ENCODE peak calls at places on chromosomes 7 and 10, in nine cellular contexts. Y, J, H, U, I, W, P, A and Q are unnamed samples.

GRCh38 chr7:141074162-141074989 is 512 bp downstream of the TMEM178B start:
- DNase-seq in Y (no peak), J (peak; percentile 46), H (no peak), U (peak; percentile 47), I (peak; percentile 21), W (no peak), P (peak; percentile 20), A (peak; percentile 84), Q (no peak)

GRCh38 chr7:38748056-38748610 is 117.0 kb upstream of the AMPH start:
- DNase-seq in Y (no peak), J (no peak), H (no peak), U (no peak), I (no peak), W (no peak), P (peak; percentile 9), A (no peak), Q (no peak)

GRCh38 chr10:133158756-133159610 is 1.0 kb upstream of the KNDC1 start:
- DNase-seq in Y (peak; percentile 47), J (no peak), H (no peak), U (no peak), I (no peak), W (no peak), P (no peak), A (peak; percentile 75), Q (no peak)

GRCh38 chr10:129140861-129141260 is 326.2 kb upstream of the MGMT start:
- DNase-seq in Y (no peak), J (no peak), H (no peak), U (peak; percentile 35), I (no peak), W (no peak), P (peak; percentile 2), A (no peak), Q (no peak)

GRCh38 chr10:32713560-32713959 is 244.5 kb downstream of the ITGB1 start:
- DNase-seq in Y (no peak), J (no peak), H (no peak), U (no peak), I (no peak), W (no peak), P (no peak), A (no peak), Q (no peak)

GRCh38 chr7:127702938-127703337 is 50.9 kb downstream of the SND1 start:
- DNase-seq in Y (no peak), J (no peak), H (no peak), U (no peak), I (no peak), W (no peak), P (no peak), A (no peak), Q (no peak)

GRCh38 chr7:81611040-81611439 is 158.8 kb downstream of the HGF start:
- DNase-seq in Y (no peak), J (no peak), H (no peak), U (no peak), I (peak; percentile 11), W (no peak), P (no peak), A (peak; percentile 77), Q (no peak)

GRCh38 chr10:133347636-133348517 is 704 bp downstream of the PRAP1 start:
- DNase-seq in Y (no peak), J (peak; percentile 80), H (no peak), U (no peak), I (no peak), W (no peak), P (no peak), A (no peak), Q (no peak)

GRCh38 chr10:50874723-50875122 is 10.7 kb downstream of the A1CF start:
- DNase-seq in Y (no peak), J (no peak), H (no peak), U (no peak), I (no peak), W (no peak), P (no peak), A (no peak), Q (no peak)

GRCh38 chr7:123562121-123562520 is 4.5 kb upstream of the NDUFA5 start:
- DNase-seq in Y (no peak), J (no peak), H (no peak), U (no peak), I (no peak), W (no peak), P (no peak), A (no peak), Q (no peak)

GRCh38 chr10:90947025-90947960 is 26.4 kb upstream of the ANKRD1 start:
- DNase-seq in Y (no peak), J (no peak), H (peak; percentile 74), U (no peak), I (no peak), W (no peak), P (no peak), A (no peak), Q (no peak)

GRCh38 chr10:12589271-12589670 is 239.9 kb downstream of the CAMK1D start:
- DNase-seq in Y (no peak), J (no peak), H (no peak), U (no peak), I (no peak), W (no peak), P (no peak), A (no peak), Q (no peak)

GRCh38 chr10:104077282-104078151 is 8.2 kb downstream of the COL17A1 start:
- DNase-seq in Y (no peak), J (no peak), H (peak; percentile 23), U (no peak), I (no peak), W (no peak), P (no peak), A (no peak), Q (no peak)

GRCh38 chr10:26407406-26407969 is 30.7 kb upstream of the APBB1IP start:
- DNase-seq in Y (no peak), J (no peak), H (peak; percentile 94), U (no peak), I (no peak), W (no peak), P (no peak), A (no peak), Q (no peak)

GRCh38 chr7:29921404-29922010 is 68.1 kb downstream of the SCRN1 start:
- DNase-seq in Y (no peak), J (peak; percentile 66), H (peak; percentile 64), U (peak; percentile 57), I (no peak), W (peak; percentile 2), P (peak; percentile 62), A (no peak), Q (no peak)

GRCh38 chr7:117619690-117620089 is 139.9 kb downstream of the CFTR start:
- DNase-seq in Y (no peak), J (no peak), H (no peak), U (no peak), I (no peak), W (no peak), P (no peak), A (no peak), Q (no peak)

GRCh38 chr10:32132357-32132756 is 76.1 kb upstream of the KIF5B start:
- DNase-seq in Y (no peak), J (no peak), H (no peak), U (no peak), I (no peak), W (no peak), P (no peak), A (no peak), Q (no peak)

GRCh38 chr10:35331894-35332640 is 4.2 kb upstream of the CCNY start:
- DNase-seq in Y (no peak), J (no peak), H (peak; percentile 90), U (no peak), I (no peak), W (no peak), P (no peak), A (no peak), Q (no peak)

GRCh38 chr10:124688889-124689670 is 55.1 kb downstream of the FAM53B start:
- DNase-seq in Y (no peak), J (no peak), H (no peak), U (no peak), I (no peak), W (peak; percentile 23), P (no peak), A (no peak), Q (no peak)

GRCh38 chr10:102220612-102221011 is 5.5 kb upstream of the ELOVL3 start:
- DNase-seq in Y (no peak), J (no peak), H (no peak), U (no peak), I (no peak), W (no peak), P (no peak), A (no peak), Q (no peak)

GRCh38 chr7:30553141-30553540 is 41.5 kb upstream of the GARS1 start:
- DNase-seq in Y (no peak), J (no peak), H (no peak), U (no peak), I (no peak), W (no peak), P (no peak), A (no peak), Q (no peak)

GRCh38 chr10:133441780-133442179 is 12.0 kb upstream of the SCART1 start:
- DNase-seq in Y (peak; percentile 22), J (no peak), H (no peak), U (no peak), I (no peak), W (no peak), P (no peak), A (no peak), Q (no peak)

GRCh38 chr7:95526128-95526738 is 40.5 kb downstream of the ASB4 start:
- DNase-seq in Y (no peak), J (no peak), H (no peak), U (peak; percentile 81), I (no peak), W (no peak), P (no peak), A (no peak), Q (no peak)

GRCh38 chr7:82598958-82599357 is 155.4 kb upstream of the CACNA2D1 start:
- DNase-seq in Y (no peak), J (no peak), H (peak; percentile 47), U (no peak), I (no peak), W (no peak), P (no peak), A (no peak), Q (no peak)